ENCODE peak calls at places on chromosome 22, in ten cellular contexts. E, O, Y, C, K, R, Z, G, V and D are unnamed samples.

GRCh38 chr22:25174156-25174887 is 25.3 kb upstream of the CRYBB3 start:
- DNase-seq in G (no peak), O (no peak), K (no peak), V (no peak), C (no peak), R (no peak), Z (no peak), Y (no peak), E (no peak), D (no peak)

GRCh38 chr22:20957118-20957690 is 9.9 kb upstream of the AIFM3 start:
- DNase-seq in K (peak; percentile 60), C (peak; percentile 9), V (no peak), G (no peak), R (no peak), Y (peak; percentile 48), Z (no peak), O (peak; percentile 82), E (no peak), D (peak; percentile 74)

GRCh38 chr22:46914916-46915894 is 152.8 kb downstream of the TBC1D22A start:
- DNase-seq in Z (no peak), O (no peak), K (no peak), V (no peak), R (no peak), C (no peak), G (peak; percentile 4), E (no peak), Y (no peak), D (no peak)

GRCh38 chr22:33568934-33569496 is 351.3 kb downstream of the LARGE1 start:
- DNase-seq in K (no peak), V (no peak), G (no peak), O (no peak), E (no peak), Y (peak; percentile 22), C (no peak), R (no peak), Z (no peak), D (no peak)

GRCh38 chr22:25747245-25747944 is 5.4 kb downstream of the MYO18B start:
- DNase-seq in V (no peak), O (no peak), E (peak; percentile 97), Y (no peak), G (no peak), R (peak; percentile 95), K (peak; percentile 93), Z (peak; percentile 36), C (peak; percentile 99), D (no peak)

GRCh38 chr22:19942071-19942885 is 660 bp upstream of the TXNRD2 start:
- DNase-seq in Z (no peak), G (peak; percentile 38), E (peak; percentile 56), R (peak; percentile 39), V (peak; percentile 33), Y (no peak), K (no peak), C (no peak), O (no peak), D (no peak)

GRCh38 chr22:35539910-35540599 is 576 bp upstream of the RASD2 start:
- DNase-seq in C (peak; percentile 24), O (peak; percentile 86), Y (peak; percentile 44), E (no peak), R (peak; percentile 46), Z (no peak), G (peak; percentile 61), V (peak; percentile 56), K (peak; percentile 79), D (peak; percentile 84)

GRCh38 chr22:50019316-50019715 is 6.8 kb upstream of the IL17REL start:
- DNase-seq in G (no peak), V (no peak), Z (no peak), E (no peak), R (no peak), O (peak; percentile 58), K (no peak), Y (no peak), C (no peak), D (no peak)

DNA sequence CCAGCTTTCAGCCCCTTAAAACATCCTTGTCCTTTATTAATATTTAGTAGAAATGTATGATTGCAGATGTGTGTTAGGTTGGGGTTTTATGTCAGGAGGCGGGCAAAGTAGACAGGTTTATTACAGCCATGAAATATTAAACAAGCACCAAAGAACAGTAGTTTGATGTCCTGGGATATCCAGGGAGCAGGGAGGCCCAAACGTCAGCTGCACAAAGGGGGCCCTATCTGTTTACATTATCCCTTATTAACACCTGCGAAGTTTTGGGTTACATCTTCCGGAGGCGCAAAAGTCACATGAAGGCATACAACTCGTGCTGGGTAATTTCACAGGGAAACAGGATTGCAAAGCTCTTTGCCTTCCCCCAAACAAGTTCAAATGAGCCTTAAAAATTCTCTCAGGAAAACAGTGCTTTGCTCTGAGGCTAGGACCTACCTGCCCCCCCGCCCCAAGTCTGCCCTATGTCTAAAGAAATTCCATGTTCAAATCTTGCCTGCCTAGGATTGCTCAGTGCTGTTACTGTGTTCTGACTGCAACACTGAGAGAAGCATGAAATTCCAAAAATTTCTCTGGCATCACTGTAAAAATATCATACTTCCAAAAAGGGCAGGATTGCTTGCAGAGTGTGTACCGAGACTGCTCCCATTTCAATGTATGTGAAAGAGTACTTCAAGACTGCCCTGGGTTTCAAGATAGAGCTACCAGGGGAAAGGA is 8.9 kb downstream of the MN1 start:
- DNase-seq in Y (no peak), R (no peak), Z (no peak), G (no peak), K (no peak), E (no peak), V (no peak), C (no peak), O (no peak), D (no peak)
- H3K27ac ChIP-seq in Y (no peak overlapping the region), R (no peak overlapping the region), Z (no peak overlapping the region), G (no peak overlapping the region), K (peak overlapping the region; percentile 94), E (no peak overlapping the region), V (no peak overlapping the region), C (no peak overlapping the region), O (no peak overlapping the region), D (no peak overlapping the region)

GRCh38 chr22:31630331-31631329 is 31.4 kb downstream of the PISD start:
- DNase-seq in Z (no peak), G (peak; percentile 96), V (peak; percentile 95), O (peak; percentile 98), K (peak; percentile 87), Y (peak; percentile 84), R (peak; percentile 85), C (peak; percentile 79), E (peak; percentile 58), D (peak; percentile 94)

GRCh38 chr22:31627223-31627731 is 34.7 kb downstream of the PISD start:
- DNase-seq in C (no peak), E (no peak), K (no peak), V (no peak), Y (no peak), G (no peak), O (peak; percentile 87), Z (no peak), R (peak; percentile 74), D (peak; percentile 77)

GRCh38 chr22:31629741-31630184 is 32.3 kb downstream of the PISD start:
- DNase-seq in C (no peak), K (no peak), V (no peak), Z (no peak), Y (no peak), G (no peak), R (no peak), O (peak; percentile 86), E (no peak), D (peak; percentile 69)

GRCh38 chr22:31628362-31628761 is 33.7 kb downstream of the PISD start:
- DNase-seq in E (no peak), O (no peak), Y (no peak), K (no peak), V (no peak), R (no peak), Z (no peak), G (no peak), C (no peak), D (peak; percentile 29)

GRCh38 chr22:31628969-31629723 is 32.9 kb downstream of the PISD start:
- DNase-seq in Z (no peak), O (peak; percentile 79), V (no peak), G (peak; percentile 49), Y (no peak), R (no peak), C (no peak), E (no peak), K (no peak), D (peak; percentile 56)
- H3K4me3 ChIP-seq in Z (peak overlapping the region; percentile 81), O (peak overlapping the region; percentile 72), V (no peak overlapping the region), G (no peak overlapping the region), Y (no peak overlapping the region), R (peak overlapping the region; percentile 82), C (peak overlapping the region; percentile 77), E (peak overlapping the region; percentile 85), K (no peak overlapping the region), D (no peak overlapping the region)

GRCh38 chr22:37565830-37566229 is 5.5 kb downstream of the CDC42EP1 start:
- DNase-seq in K (peak; percentile 33), R (no peak), V (no peak), Y (no peak), Z (no peak), E (no peak), G (no peak), C (no peak), O (no peak), D (no peak)

GRCh38 chr22:37562049-37562784 is 1.9 kb downstream of the CDC42EP1 start:
- DNase-seq in R (no peak), Z (no peak), C (no peak), O (no peak), Y (no peak), G (no peak), E (no peak), V (no peak), K (peak; percentile 41), D (no peak)

GRCh38 chr22:37561209-37562048 is 1.1 kb downstream of the CDC42EP1 start:
- DNase-seq in V (peak; percentile 60), R (peak; percentile 96), C (peak; percentile 84), G (peak; percentile 78), O (peak; percentile 89), Y (peak; percentile 92), Z (peak; percentile 63), K (peak; percentile 93), E (peak; percentile 87), D (peak; percentile 98)

GRCh38 chr22:37564111-37564711 is 3.9 kb downstream of the CDC42EP1 start:
- DNase-seq in Z (no peak), C (peak; percentile 81), O (no peak), K (no peak), G (no peak), R (no peak), V (no peak), E (no peak), Y (no peak), D (no peak)

GRCh38 chr22:37563153-37564081 is 3.1 kb downstream of the CDC42EP1 start:
- DNase-seq in G (peak; percentile 42), R (peak; percentile 94), K (peak; percentile 81), V (no peak), C (peak; percentile 97), Y (peak; percentile 89), Z (peak; percentile 85), E (peak; percentile 96), O (no peak), D (peak; percentile 86)
- H3K27ac ChIP-seq in G (peak overlapping the region; percentile 78), R (peak overlapping the region; percentile 99), K (peak overlapping the region; percentile 85), V (no peak overlapping the region), C (peak overlapping the region; percentile 88), Y (peak overlapping the region; percentile 29), Z (peak overlapping the region; percentile 92), E (peak overlapping the region; percentile 96), O (peak overlapping the region; percentile 87), D (peak overlapping the region; percentile 78)

GRCh38 chr22:28102413-28102812 is 183.4 kb upstream of the PITPNB start:
- DNase-seq in K (no peak), C (no peak), V (no peak), E (no peak), O (no peak), G (no peak), Z (no peak), R (no peak), Y (no peak), D (no peak)

GRCh38 chr22:28106601-28107000 is 187.5 kb upstream of the PITPNB start:
- DNase-seq in Y (no peak), O (no peak), C (no peak), K (no peak), R (no peak), Z (no peak), V (no peak), G (no peak), E (no peak), D (no peak)

GRCh38 chr22:28105988-28106387 is 186.9 kb upstream of the PITPNB start:
- DNase-seq in V (no peak), E (no peak), Z (no peak), K (no peak), R (no peak), C (no peak), O (no peak), G (no peak), Y (no peak), D (no peak)

GRCh38 chr22:28105396-28105795 is 186.3 kb upstream of the PITPNB start:
- DNase-seq in G (no peak), Z (no peak), C (no peak), V (no peak), O (no peak), Y (no peak), R (no peak), K (no peak), E (no peak), D (no peak)

DNA sequence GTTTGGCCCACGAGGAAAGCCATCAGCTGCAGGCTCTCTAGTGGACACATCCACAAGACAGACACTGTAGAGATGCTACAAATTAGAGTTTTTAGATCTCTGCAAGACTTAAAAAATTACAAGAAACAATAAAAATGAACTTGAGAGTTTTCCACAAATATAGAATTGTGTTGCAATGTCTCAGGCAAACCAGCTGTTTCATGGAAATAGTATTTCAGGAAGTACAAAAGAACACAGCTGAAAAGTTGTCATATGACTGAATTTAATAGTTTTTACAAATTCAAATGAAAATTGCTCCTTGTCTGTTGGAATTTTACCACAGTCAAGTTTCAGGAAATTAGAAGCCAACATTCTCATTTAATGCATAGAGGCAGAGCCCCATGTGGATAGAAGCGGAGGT is 184.5 kb upstream of the PITPNB start:
- DNase-seq in R (no peak), Y (no peak), K (no peak), V (no peak), O (no peak), C (no peak), E (no peak), Z (no peak), G (no peak), D (no peak)
- H3K4me3 ChIP-seq in R (no peak overlapping the region), Y (no peak overlapping the region), K (no peak overlapping the region), V (no peak overlapping the region), O (no peak overlapping the region), C (no peak overlapping the region), E (no peak overlapping the region), Z (no peak overlapping the region), G (no peak overlapping the region), D (no peak overlapping the region)